ENCODE peak calls at places on chromosomes 12 and 14, in five cellular contexts. W, T, M, Y and S are unnamed samples.

GRCh38 chr14:20415723-20416622 is 2.7 kb upstream of the TEP1 start:
- DNase-seq in W (peak), T (no peak), M (no peak), Y (no peak), S (peak)

GRCh38 chr14:94174622-94175402 is 690 bp downstream of the PPP4R4 start:
- DNase-seq in W (no peak), T (peak), M (no peak), Y (peak), S (no peak)

GRCh38 chr12:100267603-100268281 is 765 bp downstream of the SCYL2 start:
- DNase-seq in W (peak), T (peak), M (no peak), Y (peak), S (no peak)

GRCh38 chr14:67370830-67371229 is 10.7 kb downstream of the EIF2S1 start:
- DNase-seq in W (no peak), T (peak), M (no peak), Y (no peak), S (no peak)

GRCh38 chr12:125329239-125330238 is 264.3 kb downstream of the AACS start:
- DNase-seq in W (no peak), T (peak), M (no peak), Y (no peak), S (no peak)

GRCh38 chr12:57467915-57468314 is 8.3 kb downstream of the GLI1 start:
- DNase-seq in W (no peak), T (no peak), M (no peak), Y (no peak), S (no peak)

GRCh38 chr14:93727917-93728650 is 60.2 kb downstream of the PRIMA1 start:
- DNase-seq in W (no peak), T (no peak), M (peak), Y (no peak), S (no peak)

GRCh38 chr12:4434299-4434698 is 11.3 kb downstream of the FGF6 start:
- DNase-seq in W (no peak), T (no peak), M (no peak), Y (no peak), S (no peak)

GRCh38 chr12:22287776-22288621 is 46.5 kb downstream of the ST8SIA1 start:
- DNase-seq in W (no peak), T (peak), M (no peak), Y (peak), S (no peak)

GRCh38 chr14:54699087-54699530 is 132.2 kb downstream of the SAMD4A start:
- DNase-seq in W (no peak), T (no peak), M (no peak), Y (no peak), S (peak)

GRCh38 chr14:102993523-102993922 is 63.8 kb downstream of the CDC42BPB start:
- DNase-seq in W (no peak), T (peak), M (no peak), Y (no peak), S (no peak)

GRCh38 chr12:132066345-132066685 is 77.8 kb downstream of the DDX51 start:
- DNase-seq in W (no peak), T (no peak), M (no peak), Y (no peak), S (no peak)

GRCh38 chr12:51820721-51821422 is 27.6 kb downstream of the FIGNL2 start:
- DNase-seq in W (no peak), T (peak), M (peak), Y (peak), S (no peak)

GRCh38 chr12:115194448-115194847 is 510.5 kb upstream of the TBX3 start:
- DNase-seq in W (no peak), T (no peak), M (no peak), Y (no peak), S (no peak)

GRCh38 chr14:29584992-29585391 is 342.7 kb downstream of the PRKD1 start:
- DNase-seq in W (peak), T (peak), M (no peak), Y (no peak), S (no peak)

GRCh38 chr14:54483848-54484247 is 4.9 kb downstream of the GMFB start:
- DNase-seq in W (no peak), T (no peak), M (no peak), Y (no peak), S (no peak)